ENCODE peak calls at places on chromosome 20, in five cellular contexts. S is AG09309, Y is PC-9, A is K562, Z is cardiac muscle cell. U is an unnamed sample.

GRCh38 chr20:2169456-2170088 is 67.9 kb downstream of the STK35 start:
- DNase-seq in A (no peak), Z (no peak), S (no peak), Y (no peak), U (no peak)

GRCh38 chr20:33046412-33046811 is 7.3 kb upstream of the BPIFB3 start:
- DNase-seq in A (no peak), Z (no peak), S (no peak), Y (no peak), U (no peak)

GRCh38 chr20:24694727-24695528 is 225.5 kb downstream of the SYNDIG1 start:
- DNase-seq in Z (no peak), A (no peak), S (no peak), Y (no peak), U (no peak)

GRCh38 chr20:828987-829386 is 4.5 kb upstream of the FAM110A start:
- DNase-seq in A (peak; percentile 77), Y (no peak), Z (no peak), S (no peak), U (no peak)

GRCh38 chr20:47785900-47786762 is 850 bp upstream of the SULF2 start:
- DNase-seq in Y (peak; percentile 77), A (peak; percentile 45), Z (peak; percentile 85), S (peak; percentile 54), U (peak; percentile 74)

GRCh38 chr20:47102629-47103028 is 208.0 kb downstream of the EYA2 start:
- DNase-seq in A (no peak), Y (no peak), Z (no peak), S (no peak), U (no peak)

GRCh38 chr20:13786143-13786828 is 1.5 kb downstream of the NDUFAF5 start:
- DNase-seq in S (no peak), Y (no peak), A (no peak), Z (no peak), U (no peak)

GRCh38 chr20:59858425-59858824 is 75.0 kb downstream of the SYCP2 start:
- DNase-seq in A (no peak), Y (no peak), S (no peak), Z (no peak), U (no peak)

GRCh38 chr20:47801759-47802158 is 16.5 kb upstream of the SULF2 start:
- DNase-seq in S (no peak), A (no peak), Z (no peak), Y (no peak), U (no peak)

GRCh38 chr20:64119681-64120341 is 12.4 kb upstream of the NPBWR2 start:
- DNase-seq in Y (peak; percentile 28), A (no peak), Z (no peak), S (no peak), U (no peak)

GRCh38 chr20:54122681-54123586 is 50.9 kb downstream of the CYP24A1 start:
- DNase-seq in A (no peak), Y (no peak), S (no peak), Z (no peak), U (no peak)

GRCh38 chr20:36461600-36462439 is 79.5 kb upstream of the MYL9 start:
- DNase-seq in Z (peak; percentile 62), S (no peak), A (peak; percentile 76), Y (no peak), U (peak; percentile 60)

GRCh38 chr20:38187512-38187911 is 22.4 kb upstream of the TGM2 start:
- DNase-seq in A (no peak), Z (peak; percentile 43), Y (no peak), S (no peak), U (no peak)
- TF ChIP-seq CTCF in A (peak; percentile 46), Z (peak; percentile 16), Y (no peak), S (peak; percentile 41), U (no peak)

GRCh38 chr20:62142252-62143117 is 709 bp downstream of the PSMA7 start:
- DNase-seq in Y (no peak), S (no peak), Z (peak; percentile 35), A (no peak), U (peak; percentile 35)

GRCh38 chr20:62138912-62139311 is 4.3 kb downstream of the PSMA7 start:
- DNase-seq in A (no peak), Y (no peak), Z (no peak), S (no peak), U (no peak)

GRCh38 chr20:62141397-62142251 is 1.6 kb downstream of the PSMA7 start:
- DNase-seq in S (peak; percentile 18), Z (peak; percentile 43), Y (peak; percentile 63), A (no peak), U (no peak)

GRCh38 chr20:62139636-62140035 is 3.6 kb downstream of the PSMA7 start:
- DNase-seq in Y (no peak), S (no peak), A (no peak), Z (no peak), U (no peak)

DNA sequence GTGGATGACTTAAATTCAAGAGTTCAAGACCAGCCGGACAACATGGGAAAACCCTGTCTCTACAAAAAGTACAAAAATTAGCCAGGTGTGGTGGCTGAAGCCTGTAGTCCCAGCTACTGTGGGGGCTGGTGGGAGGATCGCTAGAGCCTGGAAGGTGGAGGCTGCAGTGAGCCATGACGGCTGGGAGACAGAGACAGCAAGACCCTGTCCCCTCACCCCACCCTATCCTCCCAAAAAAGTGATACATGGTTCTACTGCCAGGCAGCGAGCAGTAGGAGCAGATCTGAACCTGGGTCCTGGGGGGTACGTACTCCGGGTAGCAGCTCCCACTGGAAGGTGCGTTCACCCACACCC is 2.2 kb downstream of the PSMA7 start:
- DNase-seq in Y (no peak), A (no peak), S (no peak), Z (no peak), U (no peak)
- TF ChIP-seq CTCF in Y (no peak), A (no peak), S (no peak), Z (no peak), U (no peak)

GRCh38 chr20:9142809-9143208 is 73.9 kb downstream of the PLCB4 start:
- DNase-seq in S (no peak), Y (no peak), A (no peak), Z (no peak), U (no peak)

GRCh38 chr20:9140172-9140760 is 71.4 kb downstream of the PLCB4 start:
- DNase-seq in Y (no peak), A (peak; percentile 35), S (no peak), Z (no peak), U (no peak)

GRCh38 chr20:9141916-9142315 is 73.0 kb downstream of the PLCB4 start:
- DNase-seq in Y (no peak), A (no peak), Z (no peak), S (no peak), U (no peak)

GRCh38 chr20:9139106-9139808 is 70.4 kb downstream of the PLCB4 start:
- DNase-seq in S (no peak), A (no peak), Y (no peak), Z (no peak), U (no peak)

DNA sequence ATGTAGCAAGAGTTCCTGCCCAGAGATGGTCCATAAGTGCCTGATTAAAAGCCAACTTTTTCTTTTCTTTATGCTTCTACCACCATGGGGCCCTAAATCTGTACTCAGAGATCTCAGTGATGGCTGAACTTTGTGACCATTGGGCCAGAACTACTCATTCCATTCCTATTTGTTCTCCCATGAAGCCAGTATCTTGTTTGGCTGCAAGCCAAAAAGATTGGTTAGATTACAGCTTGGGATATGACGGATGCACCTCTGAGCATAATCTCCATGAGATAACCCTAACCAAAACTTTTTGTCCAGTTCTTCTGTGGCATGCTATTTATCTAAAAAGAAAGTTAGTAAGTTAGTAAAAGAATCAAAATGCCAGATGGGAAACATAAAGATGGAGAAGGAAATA is 72.2 kb downstream of the PLCB4 start:
- DNase-seq in S (no peak), Y (no peak), A (no peak), Z (no peak), U (no peak)
- TF ChIP-seq CTCF in S (no peak), Y (no peak), A (no peak), Z (no peak), U (no peak)

GRCh38 chr20:23349338-23350006 is 1.1 kb upstream of the NXT1 start:
- DNase-seq in S (no peak), Y (peak; percentile 90), A (peak; percentile 23), Z (peak; percentile 42), U (no peak)

GRCh38 chr20:23350855-23351838 is 556 bp downstream of the NXT1 start:
- DNase-seq in A (peak; percentile 15), S (no peak), Z (peak; percentile 73), Y (peak; percentile 54), U (peak; percentile 47)

GRCh38 chr20:23344336-23344735 is 6.3 kb upstream of the NXT1 start:
- DNase-seq in Z (peak; percentile 85), A (no peak), Y (no peak), S (no peak), U (no peak)

GRCh38 chr20:23347791-23348190 is 2.8 kb upstream of the NXT1 start:
- DNase-seq in Y (no peak), Z (no peak), A (no peak), S (no peak), U (no peak)

DNA sequence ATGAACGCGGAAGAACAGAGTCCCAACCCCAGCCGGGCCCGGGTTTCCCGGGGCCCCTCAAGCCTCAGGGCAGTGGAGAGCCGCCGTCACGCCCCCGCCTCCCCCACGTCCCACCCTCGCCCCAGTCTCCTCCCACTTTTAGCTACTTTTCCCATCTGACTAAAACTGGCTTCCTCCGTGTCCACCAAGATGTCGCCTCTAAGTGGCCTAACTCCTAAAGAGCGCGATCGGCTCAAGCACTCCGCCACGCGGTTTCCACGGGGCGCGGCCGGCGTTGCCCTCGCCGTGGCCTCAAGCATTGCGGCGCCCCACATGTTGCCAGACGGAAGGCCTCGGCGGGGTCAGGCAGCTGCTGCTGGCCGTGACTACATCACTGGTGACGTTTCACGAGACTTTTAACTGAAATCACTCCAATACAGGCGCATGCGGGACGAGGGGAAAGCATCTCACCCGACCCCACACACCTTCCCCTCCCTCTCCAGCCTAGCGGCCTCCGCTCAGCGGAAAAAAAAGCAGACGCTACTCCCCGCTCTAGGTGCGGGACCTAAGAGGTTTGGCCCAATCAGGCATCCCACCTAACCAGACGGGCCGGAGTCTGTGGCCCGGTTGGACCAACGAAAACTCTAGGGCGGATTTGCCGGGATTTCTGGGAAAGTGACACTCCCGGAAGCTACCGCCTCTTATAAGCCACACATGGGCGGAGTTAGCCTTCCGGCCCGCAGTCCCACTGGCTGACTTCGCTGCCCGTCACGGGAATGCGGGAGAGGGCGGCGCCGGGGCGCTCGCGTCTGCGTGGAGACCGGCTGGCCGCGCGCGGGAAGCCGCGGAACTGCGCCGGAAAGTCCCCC is at the start of gene NXT1:
- DNase-seq in S (peak; percentile 95), Y (peak; percentile 96), A (peak; percentile 79), Z (peak; percentile 98), U (peak; percentile 96)
- TF ChIP-seq CTCF in S (no peak), Y (peak; percentile 6), A (peak; percentile 5), Z (no peak), U (peak; percentile 4)

GRCh38 chr20:57652865-57653545 is 32.8 kb upstream of the ZBP1 start:
- DNase-seq in S (no peak), Z (no peak), A (no peak), Y (no peak), U (peak; percentile 1)
- TF ChIP-seq CTCF in S (no peak), Z (no peak), A (no peak), Y (no peak), U (no peak)

DNA sequence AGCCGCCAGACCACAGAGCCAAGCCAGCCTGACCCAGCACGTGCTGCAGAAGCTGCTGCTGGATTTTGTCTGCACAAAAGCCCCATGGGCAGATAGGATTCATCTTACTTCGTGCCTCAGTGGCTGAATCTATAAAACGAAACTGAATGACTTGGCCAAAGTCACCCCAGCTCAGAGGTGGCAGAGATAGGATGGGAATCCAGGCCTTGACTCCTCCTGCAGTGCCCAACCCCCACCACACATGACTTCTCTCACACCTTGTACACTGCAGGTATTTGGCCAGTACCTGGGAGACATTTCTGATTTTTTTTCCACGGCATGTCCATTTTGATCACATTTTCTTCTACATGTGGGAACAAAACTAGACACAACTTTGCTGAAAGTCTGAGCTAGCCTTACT is 182.1 kb downstream of the ANKRD60 start:
- DNase-seq in A (no peak), Y (no peak), Z (no peak), S (no peak), U (no peak)
- TF ChIP-seq CTCF in A (no peak), Y (no peak), Z (no peak), S (no peak), U (no peak)

U was measured in endothelial cell.